ENCODE peak calls at places on chromosomes 5 and 9, in eight cellular contexts. G is Peyer's patch, W is mammary epithelial cell, H is psoas muscle, S is testis, Z is sigmoid colon, B is breast epithelium, P is body of pancreas. V is an unnamed sample. For H3K36me3, the result is how much of the 10 kb centered on the place peaks cover.

GRCh38 chr5:172533058-172533398 is 78.7 kb upstream of the SH3PXD2B start:
- DNase-seq in H (no peak), S (peak), B (no peak), Z (peak), P (no peak), G (no peak), W (no peak), V (no peak)

GRCh38 chr5:110625376-110625999 is 101.0 kb downstream of the TMEM232 start:
- DNase-seq in S (no peak), H (no peak), P (no peak), Z (no peak), G (no peak), W (peak), B (no peak), V (no peak)

GRCh38 chr9:114053246-114054005 is 24.7 kb downstream of the AMBP start:
- DNase-seq in B (peak), G (no peak), W (no peak), P (peak), S (no peak), Z (no peak), H (no peak), V (no peak)

GRCh38 chr5:86838078-86838477 is 220.3 kb downstream of the COX7C start:
- DNase-seq in G (no peak), P (no peak), S (no peak), Z (no peak), H (no peak), W (no peak), B (no peak), V (no peak)

GRCh38 chr5:90398726-90399125 is 10.8 kb downstream of the CETN3 start:
- DNase-seq in S (no peak), B (no peak), G (no peak), H (no peak), P (no peak), W (no peak), Z (no peak), V (no peak)

GRCh38 chr5:134275822-134276221 is 49.9 kb upstream of the PPP2CA start:
- DNase-seq in G (no peak), B (no peak), S (no peak), P (no peak), H (no peak), Z (no peak), W (no peak), V (no peak)

GRCh38 chr5:96279796-96280542 is 153.1 kb downstream of the PCSK1 start:
- DNase-seq in B (no peak), W (peak), Z (no peak), S (no peak), G (no peak), P (no peak), H (no peak), V (no peak)

GRCh38 chr5:170070556-170071412 is 34.9 kb upstream of the FOXI1 start:
- DNase-seq in G (no peak), Z (peak), W (peak), B (no peak), S (peak), P (peak), H (no peak), V (no peak)

GRCh38 chr9:121997791-121998190 is 95.3 kb downstream of the TTLL11 start:
- DNase-seq in G (no peak), P (no peak), S (no peak), W (no peak), B (no peak), Z (no peak), H (no peak), V (no peak)

GRCh38 chr9:5698810-5699556 is 70.1 kb downstream of the RIC1 start:
- DNase-seq in Z (no peak), W (no peak), B (no peak), P (no peak), S (no peak), G (no peak), H (no peak), V (no peak)

GRCh38 chr5:17888155-17888554 is 253.9 kb downstream of the TAF11L14 start:
- DNase-seq in W (no peak), P (no peak), H (no peak), S (no peak), G (no peak), B (no peak), Z (no peak), V (no peak)

GRCh38 chr5:33726422-33727165 is 165.2 kb downstream of the ADAMTS12 start:
- DNase-seq in W (peak), B (no peak), S (peak), H (no peak), Z (no peak), G (no peak), P (no peak), V (no peak)

GRCh38 chr9:23342296-23342695 is 483.7 kb downstream of the ELAVL2 start:
- DNase-seq in G (no peak), S (no peak), W (peak), H (no peak), Z (no peak), P (no peak), B (no peak), V (no peak)

GRCh38 chr9:121607434-121608248 is 43.8 kb upstream of the DAB2IP start:
- DNase-seq in Z (peak), W (no peak), S (no peak), P (no peak), H (peak), G (no peak), B (no peak), V (no peak)

GRCh38 chr9:34049630-34050384 is 1.1 kb upstream of the UBAP2 start:
- DNase-seq in W (peak), Z (no peak), S (peak), H (no peak), G (no peak), B (no peak), P (peak), V (no peak)

GRCh38 chr9:37027582-37028424 is 6.3 kb downstream of the PAX5 start:
- DNase-seq in H (peak), B (peak), Z (no peak), G (peak), P (peak), W (peak), S (peak), V (peak)

GRCh38 chr5:126433708-126434107 is 10.5 kb downstream of the GRAMD2B start:
- DNase-seq in S (no peak), H (no peak), Z (no peak), G (no peak), P (no peak), B (no peak), W (peak), V (no peak)

GRCh38 chr5:126438267-126438666 is 15.1 kb downstream of the GRAMD2B start:
- DNase-seq in H (no peak), P (no peak), G (no peak), S (no peak), B (no peak), W (no peak), Z (no peak), V (no peak)

GRCh38 chr5:126435714-126436113 is 12.5 kb downstream of the GRAMD2B start:
- DNase-seq in W (no peak), B (no peak), S (no peak), Z (no peak), H (no peak), G (no peak), P (no peak), V (no peak)

GRCh38 chr5:126437706-126438105 is 14.5 kb downstream of the GRAMD2B start:
- DNase-seq in P (no peak), G (no peak), W (no peak), B (no peak), S (no peak), H (no peak), Z (no peak), V (no peak)

DNA sequence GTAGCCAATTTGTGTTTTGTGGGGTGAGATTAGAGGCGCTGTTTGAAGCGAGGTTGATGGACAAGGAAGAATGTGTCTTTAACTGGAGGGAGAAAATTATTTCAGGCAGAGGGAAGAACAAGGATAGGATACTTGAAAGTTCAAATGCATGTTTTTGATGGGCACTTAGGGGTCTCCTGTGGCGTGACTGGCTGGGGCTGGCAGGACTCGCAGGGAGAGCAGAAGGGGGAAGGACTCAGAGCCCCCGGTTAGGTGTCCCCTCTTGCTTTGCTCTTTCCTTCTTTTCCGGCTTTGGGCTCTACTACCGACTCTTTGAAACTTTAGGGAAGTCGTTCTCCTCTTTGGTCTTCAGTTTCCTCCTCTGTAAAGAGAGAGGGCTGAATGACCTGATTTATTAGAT is 12.1 kb downstream of the GRAMD2B start:
- DNase-seq in W (no peak), P (no peak), S (no peak), Z (no peak), H (no peak), B (no peak), G (no peak), V (no peak)
- H3K36me3 ChIP-seq in W (under half), P (under half), S (under half), Z (under half), H (under half), B (under half), G (under half), V (under half)

DNA sequence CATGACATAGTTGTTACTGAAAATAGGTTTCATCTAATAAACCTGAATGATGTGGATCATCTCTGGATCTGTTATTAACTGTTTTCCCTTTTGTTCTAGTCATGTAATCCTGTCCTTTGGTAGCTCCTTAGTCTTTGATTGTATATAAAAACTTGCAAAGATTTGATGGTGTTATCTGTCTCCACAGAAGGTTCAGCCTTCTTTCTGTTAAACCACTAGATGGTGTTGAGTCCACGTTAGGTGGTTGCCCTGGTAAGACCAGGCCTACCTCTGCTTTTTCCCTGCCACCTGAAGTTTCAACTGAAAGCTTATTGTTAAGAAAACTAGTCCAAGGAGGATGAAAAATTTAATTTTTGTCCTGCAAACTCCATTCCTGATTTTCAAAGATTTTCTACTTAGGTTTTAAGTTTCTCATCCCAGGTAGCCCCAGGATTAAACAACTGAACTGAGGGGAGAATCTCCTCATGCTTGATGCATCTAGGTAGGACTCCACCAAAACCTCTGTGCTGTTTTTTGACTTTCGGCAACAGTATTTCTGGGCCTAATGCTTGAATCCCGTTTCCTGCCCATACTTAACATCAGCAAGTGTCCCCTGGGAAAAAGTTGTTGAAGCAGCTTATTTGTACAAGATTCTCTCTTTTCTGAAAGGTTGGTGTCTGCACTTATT is 68.5 kb downstream of the RICTOR start:
- DNase-seq in S (no peak), P (peak), Z (no peak), H (no peak), B (no peak), G (no peak), W (peak), V (no peak)
- TF ChIP-seq CTCF in S (no peak), P (peak), Z (no peak), H (peak), B (peak), G (no peak), W (peak), V (no peak)

GRCh38 chr9:70080481-70081119 is 37.0 kb downstream of the MAMDC2 start:
- DNase-seq in S (peak), P (peak), H (no peak), Z (peak), W (peak), G (no peak), B (peak), V (no peak)
- H3K27ac ChIP-seq in S (peak), P (peak), H (peak), Z (peak), W (peak), G (peak), B (peak), V (no peak)

GRCh38 chr5:181241393-181241975 is 2.2 kb downstream of the RACK1 start:
- DNase-seq in Z (peak), W (peak), H (peak), B (no peak), G (no peak), S (no peak), P (no peak), V (no peak)
- H3K36me3 ChIP-seq in Z (half or more), W (under half), H (under half), B (under half), G (under half), S (under half), P (under half), V (under half)

DNA sequence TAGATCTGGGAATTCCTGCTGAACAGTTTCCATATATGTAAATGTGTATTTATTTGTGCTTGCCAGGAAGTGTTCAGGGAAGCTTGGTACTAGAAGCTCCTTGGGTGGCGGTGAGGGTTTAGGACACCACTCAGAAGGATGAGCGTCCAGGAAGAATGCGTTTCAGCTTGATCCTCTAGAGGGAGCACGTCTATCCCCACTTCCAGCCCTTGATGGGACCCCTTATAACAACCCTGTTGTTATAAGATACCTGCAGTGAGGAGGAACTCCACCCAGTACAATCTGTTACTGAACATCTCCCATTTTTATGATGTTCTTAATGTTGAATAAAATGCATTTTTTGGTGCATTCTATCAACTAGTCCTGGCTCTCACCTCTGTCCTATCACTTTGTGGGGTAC is 88.9 kb downstream of the CYFIP2 start:
- DNase-seq in B (no peak), W (no peak), G (no peak), S (no peak), P (no peak), H (no peak), Z (no peak), V (no peak)
- TF ChIP-seq CTCF in B (no peak), W (peak), G (no peak), S (no peak), P (no peak), H (no peak), Z (no peak), V (no peak)